ENCODE peak calls at places on chromosomes 2 and 18, in nine cellular contexts. A is heart left ventricle, C is Peyer's patch, B is stomach, Z is IMR-90, J is transverse colon, W is ovary, K is GM12878, N is suprapubic skin. Y is an unnamed sample.

GRCh38 chr2:136149011-136149410 is 31.1 kb upstream of the CXCR4 start:
- DNase-seq in W (no peak), A (no peak), B (no peak), K (no peak), C (no peak), Z (no peak), N (no peak), J (no peak), Y (no peak)

GRCh38 chr2:233387667-233388528 is 33.6 kb downstream of the DGKD start:
- DNase-seq in J (peak), Z (peak), K (no peak), A (peak), W (peak), B (peak), C (no peak), N (peak), Y (peak)

GRCh38 chr2:153077311-153077710 is 358.9 kb downstream of the ARL6IP6 start:
- DNase-seq in N (no peak), J (no peak), K (no peak), C (no peak), Z (no peak), A (no peak), B (no peak), W (no peak), Y (no peak)

GRCh38 chr2:146602383-146602782 is 1242.4 kb upstream of the ACVR2A start:
- DNase-seq in W (no peak), A (no peak), B (no peak), J (no peak), Z (peak), N (no peak), C (no peak), K (no peak), Y (no peak)

GRCh38 chr2:126660068-126660467 is 4.1 kb downstream of the GYPC start:
- DNase-seq in J (no peak), W (no peak), C (no peak), K (no peak), A (no peak), N (no peak), Z (no peak), B (no peak), Y (no peak)

GRCh38 chr18:63867368-63867767 is 20.1 kb upstream of the SERPINB2 start:
- DNase-seq in B (no peak), K (no peak), N (no peak), W (no peak), C (no peak), A (no peak), J (no peak), Z (no peak), Y (no peak)

GRCh38 chr2:61172671-61173070 is 10.7 kb downstream of the C2orf74 start:
- DNase-seq in W (no peak), A (no peak), Z (no peak), J (no peak), N (no peak), B (no peak), C (no peak), K (no peak), Y (no peak)

GRCh38 chr2:107412209-107412904 is 414.3 kb upstream of the RGPD4 start:
- DNase-seq in J (no peak), B (no peak), W (no peak), N (no peak), Z (no peak), K (no peak), A (no peak), C (no peak), Y (peak)

GRCh38 chr18:50119363-50119762 is 75.6 kb downstream of the MYO5B start:
- DNase-seq in B (no peak), N (no peak), J (no peak), Z (no peak), A (no peak), K (no peak), C (no peak), W (no peak), Y (no peak)

GRCh38 chr18:74376523-74376922 is 60.9 kb downstream of the C18orf63 start:
- DNase-seq in A (no peak), K (no peak), B (no peak), Z (no peak), C (no peak), N (no peak), W (no peak), J (no peak), Y (peak)

GRCh38 chr2:32012872-32013271 is 2.1 kb upstream of the MEMO1 start:
- DNase-seq in B (no peak), K (no peak), A (no peak), N (no peak), C (no peak), Z (no peak), J (no peak), W (no peak), Y (no peak)

GRCh38 chr2:30201990-30202389 is 29.3 kb upstream of the LBH start:
- DNase-seq in B (peak), K (no peak), W (peak), N (peak), Z (peak), J (no peak), A (peak), C (no peak), Y (no peak)

GRCh38 chr2:15688924-15689568 is 97.4 kb downstream of the DDX1 start:
- DNase-seq in N (no peak), Z (no peak), K (no peak), J (no peak), B (no peak), C (no peak), W (no peak), A (no peak), Y (no peak)

GRCh38 chr18:8706981-8707940 is 1.9 kb downstream of the MTCL1 start:
- DNase-seq in B (peak), A (no peak), J (no peak), K (no peak), Z (peak), C (peak), W (peak), N (peak), Y (peak)

GRCh38 chr2:170566138-170566537 is 149.0 kb upstream of the SP5 start:
- DNase-seq in K (no peak), B (no peak), A (no peak), C (no peak), J (no peak), N (no peak), W (no peak), Z (no peak), Y (no peak)

GRCh38 chr2:36539631-36540030 is 58.3 kb downstream of the FEZ2 start:
- DNase-seq in W (no peak), A (no peak), J (no peak), K (no peak), N (no peak), C (no peak), B (no peak), Z (peak), Y (no peak)

GRCh38 chr2:24539258-24539657 is 48.2 kb downstream of the NCOA1 start:
- DNase-seq in C (no peak), J (no peak), A (no peak), B (no peak), K (no peak), N (no peak), Z (no peak), W (no peak), Y (no peak)

GRCh38 chr2:51368250-51368649 is 336.3 kb upstream of the NRXN1 start:
- DNase-seq in Z (no peak), K (no peak), A (no peak), J (no peak), N (no peak), B (no peak), C (no peak), W (no peak), Y (no peak)
- TF ChIP-seq CTCF in Z (no peak), K (no peak), A (no peak), J (no peak), N (no peak), B (no peak), C (no peak), W (no peak), Y (no peak)

GRCh38 chr18:48928787-48929186 is 22.0 kb downstream of the SMAD7 start:
- DNase-seq in A (peak), B (peak), K (peak), C (peak), Z (peak), J (peak), N (no peak), W (no peak), Y (no peak)
- H3K4me3 ChIP-seq in A (no peak), B (no peak), K (peak), C (peak), Z (no peak), J (no peak), N (no peak), W (no peak), Y (no peak)

GRCh38 chr2:111883661-111884591 is at the start of gene ANAPC1:
- DNase-seq in Z (peak), A (peak), K (peak), B (peak), N (peak), J (peak), C (peak), W (peak), Y (peak)
- TF ChIP-seq POLR2A in Z (peak), A (peak), K (peak), B (no peak), N (no peak), J (peak), C (peak), W (peak), Y (no peak)

GRCh38 chr2:237612527-237613357 is 14.6 kb upstream of the LRRFIP1 start:
- DNase-seq in Z (no peak), K (no peak), N (no peak), J (no peak), A (no peak), W (no peak), B (no peak), C (no peak), Y (no peak)

GRCh38 chr2:237613679-237614078 is 13.7 kb upstream of the LRRFIP1 start:
- DNase-seq in N (no peak), J (no peak), A (no peak), K (no peak), W (no peak), C (no peak), Z (no peak), B (no peak), Y (no peak)

GRCh38 chr2:237615631-237616249 is 11.6 kb upstream of the LRRFIP1 start:
- DNase-seq in A (no peak), Z (no peak), K (no peak), J (no peak), B (no peak), W (no peak), N (no peak), C (no peak), Y (no peak)

GRCh38 chr2:237616373-237617304 is 10.7 kb upstream of the LRRFIP1 start:
- DNase-seq in J (no peak), Z (peak), K (no peak), A (no peak), B (no peak), W (no peak), N (no peak), C (peak), Y (no peak)

GRCh38 chr2:237614151-237614720 is 13.2 kb upstream of the LRRFIP1 start:
- DNase-seq in N (no peak), A (no peak), B (no peak), Z (peak), K (no peak), J (no peak), C (no peak), W (no peak), Y (no peak)
- TF ChIP-seq CTCF in N (no peak), A (no peak), B (no peak), Z (no peak), K (no peak), J (no peak), C (no peak), W (no peak), Y (no peak)

GRCh38 chr2:46848446-46848845 is 67.2 kb downstream of the MCFD2 start:
- DNase-seq in N (no peak), B (no peak), W (no peak), A (no peak), C (no peak), K (no peak), J (no peak), Z (no peak), Y (no peak)

GRCh38 chr2:46846454-46846990 is 69.1 kb downstream of the MCFD2 start:
- DNase-seq in W (no peak), C (no peak), Z (no peak), N (no peak), K (no peak), A (no peak), J (no peak), B (no peak), Y (no peak)

GRCh38 chr2:46849080-46849715 is 66.4 kb downstream of the MCFD2 start:
- DNase-seq in J (peak), K (no peak), C (no peak), B (no peak), A (no peak), Z (peak), N (no peak), W (no peak), Y (no peak)

GRCh38 chr2:46847185-46847710 is 68.4 kb downstream of the MCFD2 start:
- DNase-seq in Z (peak), B (peak), K (no peak), J (peak), C (peak), W (peak), N (peak), A (peak), Y (peak)

DNA sequence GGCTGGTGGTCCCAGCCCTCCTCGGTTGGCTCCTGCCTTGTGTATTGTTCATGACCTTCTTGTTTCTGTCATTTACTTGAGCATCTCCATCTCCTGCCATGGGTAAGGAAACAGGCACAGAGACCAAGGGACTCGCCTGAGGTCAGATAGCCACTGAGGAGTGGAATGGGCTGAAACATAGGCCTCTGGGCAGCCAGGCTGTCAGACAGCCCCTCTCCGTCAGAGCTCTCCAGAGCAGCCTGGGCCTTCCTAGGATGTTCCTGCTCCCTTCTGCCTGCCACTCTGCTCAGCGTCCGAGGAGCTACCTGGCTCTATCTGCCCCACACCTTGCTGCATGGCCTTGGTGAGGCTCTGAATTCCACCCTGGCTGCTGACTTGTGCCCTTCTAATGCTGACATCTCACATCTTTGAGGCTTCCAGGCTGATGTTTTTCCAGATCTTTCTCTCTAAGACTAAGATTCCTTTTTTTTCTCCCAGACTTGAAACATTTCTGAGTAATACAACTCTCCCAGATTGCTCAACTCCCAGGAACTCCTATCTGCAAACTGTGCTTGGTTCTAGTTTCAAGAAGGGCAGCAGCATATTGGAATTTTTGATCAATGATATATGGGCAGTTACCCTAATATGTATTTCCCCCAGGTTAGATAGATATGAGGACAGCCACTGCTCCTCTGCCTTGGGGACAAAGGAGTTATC is 67.7 kb downstream of the MCFD2 start:
- DNase-seq in C (no peak), B (no peak), K (no peak), N (no peak), J (no peak), A (no peak), W (no peak), Z (peak), Y (no peak)
- H3K4me3 ChIP-seq in C (no peak), B (no peak), K (no peak), N (no peak), J (no peak), A (no peak), W (no peak), Z (no peak), Y (no peak)

GRCh38 chr2:68319397-68320117 is at the start of gene CNRIP1:
- DNase-seq in A (peak), K (no peak), W (peak), Z (peak), J (peak), N (peak), C (no peak), B (peak), Y (peak)
- TF ChIP-seq POLR2A in A (peak), K (no peak), W (peak), Z (no peak), J (peak), N (no peak), C (no peak), B (no peak), Y (no peak)

DNA sequence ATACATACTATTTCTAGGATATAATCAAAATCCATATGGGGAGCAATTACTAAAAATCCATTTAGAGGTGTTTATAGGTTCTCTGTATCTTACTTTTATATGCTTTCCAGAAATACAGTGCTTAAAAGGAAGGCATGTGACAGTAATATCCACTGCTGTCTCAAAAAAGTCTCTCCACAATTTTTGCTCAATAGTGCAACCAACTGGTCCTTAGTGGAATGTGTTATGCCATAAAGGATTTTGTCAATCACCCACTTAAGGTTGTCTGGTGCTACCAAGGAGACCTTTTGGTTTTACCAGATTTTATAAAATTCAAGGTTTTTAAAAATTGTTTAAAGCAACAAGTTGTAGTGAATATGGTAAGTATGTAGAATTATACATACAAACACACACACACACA is 328.5 kb upstream of the DSEL start:
- DNase-seq in Z (no peak), A (no peak), B (no peak), J (no peak), N (no peak), K (no peak), C (no peak), W (no peak), Y (no peak)
- TF ChIP-seq CTCF in Z (no peak), A (no peak), B (no peak), J (no peak), N (no peak), K (no peak), C (no peak), W (no peak), Y (no peak)

GRCh38 chr2:178211943-178212342 is 17.6 kb downstream of the OSBPL6 start:
- DNase-seq in W (no peak), J (no peak), N (no peak), Z (no peak), C (no peak), B (no peak), K (no peak), A (no peak), Y (no peak)
- H3K4me3 ChIP-seq in W (no peak), J (no peak), N (no peak), Z (no peak), C (no peak), B (no peak), K (no peak), A (no peak), Y (no peak)

DNA sequence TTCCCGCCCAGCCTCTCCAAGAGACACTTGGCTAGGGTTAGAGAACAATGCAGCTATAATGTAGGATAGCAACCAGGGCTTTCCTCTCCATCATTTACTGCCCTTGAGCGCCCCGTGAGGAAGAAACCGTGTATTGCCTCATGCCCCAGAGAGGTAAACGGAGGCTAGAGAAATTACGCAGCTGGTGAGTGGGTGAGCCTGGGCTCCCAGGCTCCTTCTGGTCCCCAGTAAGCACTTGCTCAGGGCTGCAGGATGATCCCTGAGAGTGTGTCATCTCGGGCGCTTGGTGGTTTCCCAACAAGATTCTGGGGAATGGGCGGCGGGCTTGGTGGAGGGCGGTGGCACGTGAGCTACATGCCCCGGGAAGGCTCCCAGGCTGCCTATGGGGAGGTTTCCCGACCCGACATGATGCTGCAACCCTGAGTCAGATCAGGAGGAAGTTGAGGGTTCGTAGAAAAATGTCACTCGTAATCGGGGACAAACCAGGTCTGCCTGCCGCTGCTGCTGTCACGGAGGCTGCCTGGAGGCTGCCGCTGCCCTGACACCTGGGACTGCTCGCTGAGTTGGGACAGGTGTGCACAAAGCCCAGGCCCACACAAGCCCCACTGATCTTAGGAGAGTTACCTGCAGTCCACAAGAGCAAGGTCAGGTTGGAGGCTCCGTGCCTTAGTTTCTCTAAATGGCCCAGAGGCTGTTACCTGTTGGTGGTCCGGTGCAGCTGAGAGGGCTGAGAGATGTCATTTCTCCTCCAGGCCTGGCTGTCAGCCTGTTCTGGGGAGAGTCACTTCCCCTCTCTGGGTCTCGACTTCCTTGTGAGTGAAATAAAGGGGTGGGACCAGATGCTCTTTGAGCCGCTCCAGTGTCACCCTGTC is at the start of gene GPR55:
- DNase-seq in K (peak), Z (no peak), A (peak), B (peak), C (peak), N (peak), W (no peak), J (peak), Y (peak)
- TF ChIP-seq POLR2A in K (peak), Z (no peak), A (no peak), B (no peak), C (no peak), N (no peak), W (no peak), J (no peak), Y (no peak)

GRCh38 chr2:202072226-202072625 is 829 bp upstream of the KIAA2012 start:
- DNase-seq in K (no peak), Z (no peak), J (no peak), A (no peak), C (no peak), W (no peak), N (no peak), B (no peak), Y (no peak)
- TF ChIP-seq CTCF in K (peak), Z (peak), J (no peak), A (no peak), C (no peak), W (no peak), N (no peak), B (no peak), Y (no peak)

Y was measured in lower leg skin.